ENCODE peak calls at places on chromosome 7, in four cellular contexts. O is WTC11, Q is K562, L is GM12878. E is an unnamed sample.

GRCh38 chr7:122885583-122886356 is 490 bp downstream of the CADPS2 start:
- DNase-seq in O (peak; percentile 64), Q (peak; percentile 27), L (no peak), E (peak; percentile 34)

GRCh38 chr7:36165059-36165458 is 12.0 kb downstream of the EEPD1 start:
- DNase-seq in O (no peak), Q (no peak), L (no peak), E (peak; percentile 96)

GRCh38 chr7:70093496-70093895 is 495.2 kb downstream of the AUTS2 start:
- DNase-seq in O (no peak), Q (no peak), L (no peak), E (no peak)

GRCh38 chr7:75040512-75040911 is 33.1 kb downstream of the RCC1L start:
- DNase-seq in O (no peak), Q (no peak), L (no peak), E (no peak)

GRCh38 chr7:102454423-102454822 is 10.2 kb downstream of the ALKBH4 start:
- DNase-seq in O (no peak), Q (no peak), L (no peak), E (no peak)

GRCh38 chr7:28813238-28813962 is 144.7 kb downstream of the TRIL start:
- DNase-seq in O (no peak), Q (no peak), L (peak; percentile 24), E (no peak)

GRCh38 chr7:53740971-53741370 is 705.5 kb downstream of the POM121L12 start:
- DNase-seq in O (no peak), Q (no peak), L (no peak), E (no peak)

GRCh38 chr7:2909471-2910039 is 65.4 kb upstream of the GNA12 start:
- DNase-seq in O (no peak), Q (no peak), L (no peak), E (no peak)

GRCh38 chr7:6623589-6624245 is 8.3 kb downstream of the ZNF853 start:
- DNase-seq in O (no peak), Q (no peak), L (no peak), E (no peak)

GRCh38 chr7:99193527-99194214 is 14.2 kb downstream of the KPNA7 start:
- DNase-seq in O (no peak), Q (no peak), L (no peak), E (no peak)

GRCh38 chr7:44322631-44323363 is 2.6 kb downstream of the CAMK2B start:
- DNase-seq in O (no peak), Q (no peak), L (no peak), E (no peak)

GRCh38 chr7:139871276-139871675 is 42.2 kb downstream of the TBXAS1 start:
- DNase-seq in O (no peak), Q (no peak), L (no peak), E (no peak)
- TF ChIP-seq CBFB in O (no peak), Q (no peak), L (no peak), E (no peak)

GRCh38 chr7:33459340-33459751 is 330.0 kb downstream of the BBS9 start:
- DNase-seq in O (peak; percentile 26), Q (no peak), L (no peak), E (peak; percentile 41)
- TF ChIP-seq CBFB in O (no peak), Q (no peak), L (no peak), E (no peak)

DNA sequence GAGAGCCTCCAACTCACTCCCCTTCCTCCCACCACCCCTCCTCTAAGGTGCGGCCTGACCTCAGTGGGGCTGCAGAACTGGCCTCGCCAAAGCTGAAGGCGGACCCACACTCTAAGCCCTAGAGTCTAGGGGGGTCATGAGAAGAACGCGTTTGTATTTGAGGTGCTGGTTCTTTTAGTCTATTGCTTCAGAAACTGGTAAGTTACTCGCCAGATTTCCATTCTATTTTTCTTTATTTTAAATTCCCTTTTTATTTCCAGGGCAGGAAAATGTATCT is 357.5 kb downstream of the DNAJB6 start:
- DNase-seq in O (peak; percentile 9), Q (no peak), L (no peak), E (no peak)
- TF ChIP-seq CBFB in O (no peak), Q (no peak), L (no peak), E (no peak)

DNA sequence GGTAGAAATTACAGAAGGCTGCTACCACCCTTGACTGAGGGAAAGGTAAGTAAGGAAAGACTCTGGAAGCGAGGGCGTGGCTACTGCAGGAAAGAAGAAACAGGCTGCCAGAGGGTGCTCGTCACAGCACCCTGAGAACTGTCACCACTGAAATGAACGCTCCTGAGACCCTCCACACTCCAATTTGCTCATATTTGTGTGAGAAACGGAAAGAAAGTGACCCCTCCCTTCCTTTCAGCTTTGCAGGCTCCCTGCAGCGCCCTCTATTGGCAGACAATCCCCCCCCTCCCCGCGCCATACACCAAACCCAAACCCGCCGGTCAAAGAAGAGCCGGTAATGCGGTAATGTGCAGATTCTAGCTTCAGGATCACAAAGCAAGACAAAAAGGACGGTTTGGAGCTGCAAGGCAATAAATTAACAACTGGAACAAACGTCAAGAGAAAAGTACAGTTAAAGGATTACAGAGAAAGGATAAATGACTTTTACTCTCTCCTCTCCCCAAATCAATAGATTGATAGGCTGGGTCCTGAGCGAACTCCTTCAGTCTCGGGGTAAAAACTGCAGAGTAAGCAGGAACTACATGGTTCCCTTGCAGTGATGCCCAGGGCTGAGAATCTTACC is 47.7 kb downstream of the STEAP1B start:
- DNase-seq in O (peak; percentile 86), Q (peak; percentile 71), L (no peak), E (peak; percentile 47)
- TF ChIP-seq CBFB in O (no peak), Q (no peak), L (no peak), E (no peak)

DNA sequence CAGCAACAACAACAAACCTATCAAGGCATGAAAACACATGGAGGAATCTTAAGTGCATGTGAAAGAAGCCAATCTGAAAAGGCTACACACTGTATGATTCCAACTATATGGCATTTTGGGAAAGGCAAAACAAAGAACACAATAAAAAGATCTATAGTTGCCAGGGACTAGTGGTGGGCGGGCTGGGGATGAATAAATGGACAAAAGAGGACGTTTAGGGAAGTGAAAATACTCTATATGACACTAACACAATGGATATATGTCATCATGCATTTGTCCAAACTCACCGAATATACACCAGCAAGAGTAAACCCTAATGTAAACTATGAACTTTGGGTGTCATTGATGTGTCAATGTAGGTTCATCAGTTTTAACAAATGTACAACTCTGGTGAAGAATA is 89.1 kb downstream of the SEMA3E start:
- DNase-seq in O (no peak), Q (no peak), L (no peak), E (no peak)
- TF ChIP-seq CBFB in O (no peak), Q (no peak), L (no peak), E (no peak)